ENCODE peak calls at places on chromosomes 1 and 21, in eight cellular contexts. One of them, this sample, is unnamed.

GRCh38 chr1:46410156-46411009 is 16.3 kb downstream of the FAAH start:
- ATAC-seq in Panc1: no peak
- ATAC-seq in memory B cell: no peak
- ATAC-seq in CD8-positive, alpha-beta T cell: no peak
- ATAC-seq in activated T-cell treated with anti-CD3 and anti-CD28 coated beads, Interleukin-2, amount 50 U/mL, for 4 hours: no peak
- ATAC-seq in lower lobe of right lung: no peak
- ATAC-seq in central memory CD8-positive, alpha-beta T cell: no peak
- ATAC-seq in activated CD8-positive, alpha-beta T cell treated with anti-CD3 and anti-CD28 coated beads for 36 hours: no peak
- ATAC-seq in this sample: no peak

GRCh38 chr1:24136956-24137539 is 5.9 kb downstream of the IL22RA1 start:
- ATAC-seq in Panc1: no peak
- ATAC-seq in memory B cell: no peak
- ATAC-seq in CD8-positive, alpha-beta T cell: no peak
- ATAC-seq in activated T-cell treated with anti-CD3 and anti-CD28 coated beads, Interleukin-2, amount 50 U/mL, for 4 hours: no peak
- ATAC-seq in lower lobe of right lung: no peak
- ATAC-seq in central memory CD8-positive, alpha-beta T cell: no peak
- ATAC-seq in activated CD8-positive, alpha-beta T cell treated with anti-CD3 and anti-CD28 coated beads for 36 hours: no peak
- ATAC-seq in this sample: no peak

GRCh38 chr1:117794073-117794472 is 135.3 kb downstream of the GDAP2 start:
- ATAC-seq in Panc1: no peak
- ATAC-seq in memory B cell: no peak
- ATAC-seq in CD8-positive, alpha-beta T cell: no peak
- ATAC-seq in activated T-cell treated with anti-CD3 and anti-CD28 coated beads, Interleukin-2, amount 50 U/mL, for 4 hours: no peak
- ATAC-seq in lower lobe of right lung: no peak
- ATAC-seq in central memory CD8-positive, alpha-beta T cell: no peak
- ATAC-seq in activated CD8-positive, alpha-beta T cell treated with anti-CD3 and anti-CD28 coated beads for 36 hours: no peak
- ATAC-seq in this sample: no peak

GRCh38 chr1:185920602-185921001 is 186.4 kb downstream of the HMCN1 start:
- ATAC-seq in Panc1: no peak
- ATAC-seq in memory B cell: no peak
- ATAC-seq in CD8-positive, alpha-beta T cell: no peak
- ATAC-seq in activated T-cell treated with anti-CD3 and anti-CD28 coated beads, Interleukin-2, amount 50 U/mL, for 4 hours: no peak
- ATAC-seq in lower lobe of right lung: no peak
- ATAC-seq in central memory CD8-positive, alpha-beta T cell: no peak
- ATAC-seq in activated CD8-positive, alpha-beta T cell treated with anti-CD3 and anti-CD28 coated beads for 36 hours: no peak
- ATAC-seq in this sample: no peak

GRCh38 chr1:12488666-12489354 is 129.2 kb downstream of the DHRS3 start:
- ATAC-seq in Panc1: no peak
- ATAC-seq in memory B cell: no peak
- ATAC-seq in CD8-positive, alpha-beta T cell: no peak
- ATAC-seq in activated T-cell treated with anti-CD3 and anti-CD28 coated beads, Interleukin-2, amount 50 U/mL, for 4 hours: no peak
- ATAC-seq in lower lobe of right lung: no peak
- ATAC-seq in central memory CD8-positive, alpha-beta T cell: no peak
- ATAC-seq in activated CD8-positive, alpha-beta T cell treated with anti-CD3 and anti-CD28 coated beads for 36 hours: no peak
- ATAC-seq in this sample: no peak

GRCh38 chr1:26759531-26759930 is 28.2 kb upstream of the PIGV start:
- ATAC-seq in Panc1: no peak
- ATAC-seq in memory B cell: no peak
- ATAC-seq in CD8-positive, alpha-beta T cell: no peak
- ATAC-seq in activated T-cell treated with anti-CD3 and anti-CD28 coated beads, Interleukin-2, amount 50 U/mL, for 4 hours: no peak
- ATAC-seq in lower lobe of right lung: no peak
- ATAC-seq in central memory CD8-positive, alpha-beta T cell: no peak
- ATAC-seq in activated CD8-positive, alpha-beta T cell treated with anti-CD3 and anti-CD28 coated beads for 36 hours: no peak
- ATAC-seq in this sample: no peak

GRCh38 chr1:154170547-154171221 is 15.8 kb upstream of the NUP210L start:
- ATAC-seq in Panc1: no peak
- ATAC-seq in memory B cell: no peak
- ATAC-seq in CD8-positive, alpha-beta T cell: peak
- ATAC-seq in activated T-cell treated with anti-CD3 and anti-CD28 coated beads, Interleukin-2, amount 50 U/mL, for 4 hours: peak
- ATAC-seq in lower lobe of right lung: no peak
- ATAC-seq in central memory CD8-positive, alpha-beta T cell: peak
- ATAC-seq in activated CD8-positive, alpha-beta T cell treated with anti-CD3 and anti-CD28 coated beads for 36 hours: peak
- ATAC-seq in this sample: peak

GRCh38 chr1:53270107-53270506 is 31.8 kb upstream of the MAGOH start:
- ATAC-seq in Panc1: no peak
- ATAC-seq in memory B cell: peak
- ATAC-seq in CD8-positive, alpha-beta T cell: no peak
- ATAC-seq in activated T-cell treated with anti-CD3 and anti-CD28 coated beads, Interleukin-2, amount 50 U/mL, for 4 hours: no peak
- ATAC-seq in lower lobe of right lung: no peak
- ATAC-seq in central memory CD8-positive, alpha-beta T cell: no peak
- ATAC-seq in activated CD8-positive, alpha-beta T cell treated with anti-CD3 and anti-CD28 coated beads for 36 hours: peak
- ATAC-seq in this sample: peak

GRCh38 chr1:9039761-9040658 is 13.8 kb upstream of the SLC2A7 start:
- ATAC-seq in Panc1: no peak
- ATAC-seq in memory B cell: no peak
- ATAC-seq in CD8-positive, alpha-beta T cell: no peak
- ATAC-seq in activated T-cell treated with anti-CD3 and anti-CD28 coated beads, Interleukin-2, amount 50 U/mL, for 4 hours: no peak
- ATAC-seq in lower lobe of right lung: peak
- ATAC-seq in central memory CD8-positive, alpha-beta T cell: no peak
- ATAC-seq in activated CD8-positive, alpha-beta T cell treated with anti-CD3 and anti-CD28 coated beads for 36 hours: no peak
- ATAC-seq in this sample: no peak

GRCh38 chr1:234620272-234620711 is 10.3 kb upstream of the IRF2BP2 start:
- ATAC-seq in Panc1: no peak
- ATAC-seq in memory B cell: no peak
- ATAC-seq in CD8-positive, alpha-beta T cell: no peak
- ATAC-seq in activated T-cell treated with anti-CD3 and anti-CD28 coated beads, Interleukin-2, amount 50 U/mL, for 4 hours: no peak
- ATAC-seq in lower lobe of right lung: peak
- ATAC-seq in central memory CD8-positive, alpha-beta T cell: no peak
- ATAC-seq in activated CD8-positive, alpha-beta T cell treated with anti-CD3 and anti-CD28 coated beads for 36 hours: no peak
- ATAC-seq in this sample: no peak

GRCh38 chr21:32475162-32475812 is 62.8 kb downstream of the EVA1C start:
- ATAC-seq in Panc1: no peak
- ATAC-seq in memory B cell: no peak
- ATAC-seq in CD8-positive, alpha-beta T cell: no peak
- ATAC-seq in activated T-cell treated with anti-CD3 and anti-CD28 coated beads, Interleukin-2, amount 50 U/mL, for 4 hours: no peak
- ATAC-seq in lower lobe of right lung: peak
- ATAC-seq in central memory CD8-positive, alpha-beta T cell: no peak
- ATAC-seq in activated CD8-positive, alpha-beta T cell treated with anti-CD3 and anti-CD28 coated beads for 36 hours: no peak
- ATAC-seq in this sample: no peak

This sample was measured in activated T-helper 17 cell treated with anti-CD3 and anti-CD28 coated beads, Interleukin-2, amount 50 U/mL, for 72 hours.